ENCODE peak calls at places on chromosomes 4 and X, in seven cellular contexts. A is SK-N-SH, U is GM20000, Q is nephron progenitor cell, R is activated B cell treated with CpG ODN at 0.5 μM for 24 hours, K is mesothelial cell of epicardium, G is OCI-LY7. L is an unnamed sample.

GRCh38 chrX:19688426-19688825 is 173.1 kb upstream of the MAP3K15 start:
- DNase-seq in A (no peak), U (no peak), Q (no peak), R (no peak), K (no peak), G (no peak), L (no peak)

GRCh38 chr4:76689079-76689817 is 208.7 kb downstream of the SOWAHB start:
- DNase-seq in A (peak), U (peak), Q (peak), R (peak), K (peak), G (no peak), L (peak)

GRCh38 chr4:168360271-168360670 is 41.7 kb upstream of the DDX60 start:
- DNase-seq in A (no peak), U (no peak), Q (no peak), R (no peak), K (no peak), G (no peak), L (no peak)

GRCh38 chrX:47366051-47366722 is 4.2 kb upstream of the ZNF157 start:
- DNase-seq in A (peak), U (peak), Q (peak), R (peak), K (peak), G (peak), L (peak)

GRCh38 chr4:158018090-158018808 is 154.6 kb downstream of the GASK1B start:
- DNase-seq in A (no peak), U (no peak), Q (no peak), R (no peak), K (no peak), G (no peak), L (no peak)

GRCh38 chr4:106208481-106209460 is 107.2 kb downstream of the TBCK start:
- DNase-seq in A (no peak), U (no peak), Q (no peak), R (no peak), K (no peak), G (no peak), L (no peak)

GRCh38 chrX:106302304-106302703 is 134.2 kb downstream of the PWWP3B start:
- DNase-seq in A (no peak), U (no peak), Q (no peak), R (no peak), K (no peak), G (no peak), L (no peak)

GRCh38 chr4:81455895-81456294 is 15.8 kb downstream of the RASGEF1B start:
- DNase-seq in A (no peak), U (no peak), Q (no peak), R (no peak), K (no peak), G (no peak), L (no peak)

GRCh38 chr4:5399790-5400421 is 308.5 kb downstream of the EVC2 start:
- DNase-seq in A (peak), U (peak), Q (peak), R (no peak), K (no peak), G (peak), L (peak)

GRCh38 chrX:1427756-1428155 is 25.0 kb downstream of the ASMTL start:
- DNase-seq in A (no peak), U (no peak), Q (no peak), R (no peak), K (no peak), G (no peak), L (no peak)

GRCh38 chr4:182628000-182628399 is 289.2 kb downstream of the DCTD start:
- DNase-seq in A (no peak), U (no peak), Q (no peak), R (no peak), K (no peak), G (no peak), L (no peak)

GRCh38 chr4:107366900-107367299 is 330.8 kb upstream of the DKK2 start:
- DNase-seq in A (no peak), U (no peak), Q (no peak), R (no peak), K (no peak), G (no peak), L (no peak)

GRCh38 chr4:152277333-152277732 is 258.6 kb downstream of the FBXW7 start:
- DNase-seq in A (no peak), U (no peak), Q (no peak), R (no peak), K (no peak), G (no peak), L (no peak)

GRCh38 chr4:78667764-78668163 is 108.4 kb upstream of the BMP2K start:
- DNase-seq in A (no peak), U (peak), Q (no peak), R (no peak), K (no peak), G (peak), L (no peak)

GRCh38 chr4:56307423-56307822 is 79.9 kb downstream of the AASDH start:
- DNase-seq in A (no peak), U (no peak), Q (no peak), R (no peak), K (no peak), G (no peak), L (no peak)

GRCh38 chr4:188960411-188961093 is 821.3 kb downstream of the TRIML1 start:
- DNase-seq in A (no peak), U (no peak), Q (no peak), R (no peak), K (no peak), G (no peak), L (no peak)

GRCh38 chr4:151673913-151674520 is 86.8 kb downstream of the GATB start:
- DNase-seq in A (peak), U (no peak), Q (no peak), R (no peak), K (no peak), G (no peak), L (no peak)

GRCh38 chr4:184389978-184390518 is 84.3 kb downstream of the IRF2 start:
- DNase-seq in A (no peak), U (no peak), Q (no peak), R (no peak), K (no peak), G (no peak), L (no peak)

GRCh38 chr4:25234390-25235367 is 846 bp downstream of the PI4K2B start:
- DNase-seq in A (peak), U (peak), Q (peak), R (no peak), K (peak), G (peak), L (peak)

GRCh38 chrX:63718010-63718694 is 66.9 kb downstream of the ARHGEF9 start:
- DNase-seq in A (no peak), U (peak), Q (no peak), R (no peak), K (no peak), G (no peak), L (no peak)

GRCh38 chr4:91631335-91631734 is 672.4 kb upstream of the GRID2 start:
- DNase-seq in A (no peak), U (no peak), Q (no peak), R (no peak), K (no peak), G (no peak), L (no peak)

GRCh38 chr4:165461176-165461835 is 82.5 kb downstream of the CPE start:
- DNase-seq in A (no peak), U (no peak), Q (no peak), R (no peak), K (no peak), G (no peak), L (no peak)

GRCh38 chr4:173448103-173448502 is 49.2 kb upstream of the SCRG1 start:
- DNase-seq in A (peak), U (no peak), Q (no peak), R (no peak), K (no peak), G (no peak), L (peak)

GRCh38 chr4:102585329-102585728 is 84.2 kb downstream of the NFKB1 start:
- DNase-seq in A (no peak), U (no peak), Q (no peak), R (no peak), K (no peak), G (no peak), L (no peak)

GRCh38 chrX:2500091-2500680 is 590 bp downstream of the DHRSX start:
- DNase-seq in A (peak), U (peak), Q (peak), R (peak), K (no peak), G (peak), L (peak)
- TF ChIP-seq CTCF in A (no peak), U (peak), Q (no peak), R (no peak), K (no peak), G (peak), L (no peak)

DNA sequence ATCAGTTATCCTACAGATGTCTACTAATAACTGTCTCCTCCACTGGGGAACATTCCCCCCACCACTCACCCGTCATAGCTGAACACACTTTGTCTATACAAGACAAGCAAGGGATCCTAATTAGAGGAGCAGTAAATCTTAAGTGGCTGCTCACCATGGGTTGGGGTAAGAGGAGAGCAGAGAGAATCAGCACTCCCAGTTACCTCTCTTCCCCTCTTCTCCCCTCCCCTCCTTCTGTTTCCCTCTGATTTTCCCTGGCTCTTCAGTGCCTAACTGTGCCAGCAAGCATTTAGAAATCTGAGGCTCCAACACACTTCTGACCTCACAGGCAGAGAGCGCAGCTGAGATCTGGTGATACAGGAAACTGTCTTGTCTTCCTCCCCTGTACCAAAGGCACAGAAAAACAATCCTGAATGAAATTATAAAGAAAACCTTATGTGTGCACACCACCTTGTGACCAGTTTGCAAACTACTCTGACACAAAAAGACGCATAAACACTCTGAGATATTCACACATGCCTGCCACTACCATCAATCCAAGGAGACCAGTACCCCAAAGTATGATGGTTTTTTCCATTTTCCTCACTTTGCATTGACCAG is 82.5 kb upstream of the SMIM10 start:
- DNase-seq in A (peak), U (peak), Q (no peak), R (no peak), K (no peak), G (peak), L (peak)
- TF ChIP-seq CTCF in A (peak), U (no peak), Q (no peak), R (no peak), K (no peak), G (peak), L (peak)

GRCh38 chr4:74189331-74190043 is 31.6 kb downstream of the MTHFD2L start:
- DNase-seq in A (peak), U (peak), Q (peak), R (no peak), K (no peak), G (peak), L (peak)
- TF ChIP-seq CTCF in A (peak), U (no peak), Q (peak), R (no peak), K (peak), G (peak), L (peak)

DNA sequence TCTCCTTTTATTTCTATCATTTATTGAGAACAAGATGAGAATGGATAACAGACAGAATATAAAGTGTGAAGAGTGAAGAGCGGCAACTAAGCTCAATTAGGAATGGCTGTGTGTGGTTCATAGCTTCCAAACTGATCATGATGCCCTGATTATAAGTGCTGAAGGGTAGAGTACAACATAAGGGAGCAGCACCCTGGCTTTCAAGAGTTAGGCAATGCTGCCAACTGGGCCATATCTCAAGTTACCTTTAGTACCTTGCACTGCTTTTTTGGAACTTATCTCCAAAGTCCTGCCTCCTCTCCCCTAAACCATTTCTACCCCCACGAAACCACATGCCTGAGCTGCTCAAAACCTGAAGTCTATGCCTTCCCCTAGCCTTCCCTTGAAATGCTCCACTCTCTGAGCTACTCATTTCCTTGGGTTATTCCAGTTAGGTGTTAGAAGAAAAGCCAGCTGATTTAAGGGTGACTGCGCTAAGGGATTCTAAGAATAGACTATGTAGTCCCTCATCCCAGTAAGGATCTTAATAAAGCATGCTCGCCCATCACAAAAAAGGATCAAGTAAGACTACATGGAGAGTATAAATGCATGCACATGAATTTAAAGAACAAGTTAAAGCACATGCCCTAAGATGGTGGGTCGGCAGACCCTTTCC is 29.6 kb downstream of the MED14 start:
- DNase-seq in A (no peak), U (no peak), Q (no peak), R (no peak), K (no peak), G (no peak), L (no peak)
- TF ChIP-seq CTCF in A (no peak), U (no peak), Q (no peak), R (no peak), K (no peak), G (no peak), L (no peak)

DNA sequence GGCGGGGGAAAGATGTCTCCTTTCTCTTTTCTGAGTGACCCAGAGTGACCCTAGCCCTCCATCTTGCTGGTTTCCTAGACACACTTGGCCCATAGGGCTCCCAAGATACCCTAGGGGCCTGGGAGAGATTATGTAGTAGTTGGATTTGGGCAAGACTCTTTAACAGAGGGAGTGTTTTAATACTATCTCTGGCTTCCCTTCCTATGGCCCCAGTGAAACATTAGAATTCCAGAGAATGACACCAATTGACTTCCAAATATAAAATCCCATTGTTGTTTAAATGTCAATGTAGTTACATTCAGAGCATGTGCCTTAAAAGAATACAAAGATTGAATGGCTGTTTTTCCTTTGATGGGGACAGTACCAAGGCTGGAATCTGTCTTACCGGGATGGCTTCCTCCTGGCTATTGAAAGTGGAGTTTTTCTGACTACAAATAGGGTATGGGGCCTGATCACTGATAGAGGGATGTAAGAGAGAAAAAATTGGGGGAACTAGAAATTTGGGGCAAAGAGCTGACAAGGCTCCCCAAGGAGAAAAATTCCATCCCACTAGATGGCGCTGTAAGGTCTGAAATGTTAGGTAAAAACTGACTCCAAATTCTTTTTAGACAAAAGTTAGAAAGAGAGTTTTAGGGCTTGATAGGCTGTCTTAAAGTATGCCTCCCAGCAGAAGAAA is 10.7 kb downstream of the TENT5D start:
- DNase-seq in A (peak), U (peak), Q (no peak), R (no peak), K (no peak), G (peak), L (peak)
- TF ChIP-seq CTCF in A (peak), U (no peak), Q (no peak), R (no peak), K (peak), G (peak), L (peak)

GRCh38 chr4:7194251-7195137 is 2.2 kb downstream of the SORCS2 start:
- DNase-seq in A (peak), U (no peak), Q (peak), R (no peak), K (no peak), G (peak), L (peak)
- TF ChIP-seq CTCF in A (peak), U (no peak), Q (peak), R (no peak), K (no peak), G (peak), L (peak)

DNA sequence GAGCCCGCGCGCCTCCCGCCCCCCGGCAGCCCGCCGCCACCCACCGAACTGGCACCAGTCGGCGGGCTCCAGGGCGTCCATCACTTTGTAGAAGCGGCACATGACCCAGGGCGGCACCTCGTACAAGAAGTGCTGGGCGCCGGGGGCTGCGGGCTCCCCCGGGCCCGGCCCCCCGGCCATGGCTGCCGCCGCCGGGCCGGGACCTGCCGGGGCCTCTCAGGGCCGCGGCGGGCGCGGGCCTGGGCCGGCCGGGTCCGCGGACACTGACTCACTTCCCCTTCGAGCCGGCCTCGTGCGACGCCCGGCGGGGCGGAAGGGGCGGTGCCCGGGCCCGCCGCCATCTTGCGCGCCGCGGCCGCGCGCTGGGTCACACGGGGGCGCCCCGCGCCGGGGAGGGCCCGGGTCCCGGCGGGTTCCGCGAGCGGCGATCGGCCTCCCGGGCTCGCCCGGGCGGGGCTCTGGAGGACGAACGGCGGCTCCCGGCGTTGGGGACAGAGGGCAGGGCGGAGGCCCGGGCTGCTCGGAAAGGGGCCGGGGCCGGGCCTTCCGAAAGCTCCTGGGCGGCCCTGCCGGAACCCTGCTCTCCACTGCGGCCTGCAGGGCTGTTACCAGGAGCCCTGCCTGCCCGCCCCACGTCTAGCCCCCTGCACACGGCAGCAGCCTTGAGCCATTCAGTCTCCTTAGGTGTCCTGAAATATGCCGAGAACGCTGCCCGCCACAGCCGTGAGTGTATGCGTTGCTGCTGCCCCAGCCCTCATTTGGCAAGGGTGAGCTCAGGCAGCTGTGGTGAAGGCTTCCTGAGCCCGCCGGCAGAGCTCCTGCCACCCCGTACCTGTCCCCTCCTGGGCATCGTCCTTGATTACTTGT is at the start of gene IRAK1:
- DNase-seq in A (peak), U (peak), Q (peak), R (peak), K (no peak), G (peak), L (peak)
- TF ChIP-seq CTCF in A (no peak), U (no peak), Q (no peak), R (no peak), K (no peak), G (no peak), L (no peak)

DNA sequence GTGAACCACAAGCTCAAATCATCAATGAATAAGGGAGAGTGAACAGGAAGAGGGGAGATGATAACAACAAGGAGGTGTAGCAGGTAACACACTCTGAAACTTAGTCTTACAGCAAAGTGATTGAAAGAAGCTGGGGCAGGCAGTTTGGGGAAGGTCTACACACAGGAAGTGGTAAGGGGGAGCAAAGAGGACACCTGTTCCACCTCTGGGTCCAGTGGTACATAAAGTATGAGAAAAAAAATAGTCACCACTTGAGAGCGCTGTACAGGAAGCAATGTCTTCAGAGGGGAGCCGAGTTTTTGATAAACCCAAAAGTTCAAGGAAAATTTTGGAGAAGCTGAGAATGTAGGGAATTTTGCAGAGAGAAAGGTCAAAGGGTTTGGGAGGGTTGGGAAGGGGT is 141.8 kb downstream of the RBMX2 start:
- DNase-seq in A (no peak), U (no peak), Q (no peak), R (no peak), K (no peak), G (no peak), L (no peak)
- TF ChIP-seq CTCF in A (no peak), U (no peak), Q (no peak), R (no peak), K (no peak), G (no peak), L (no peak)

DNA sequence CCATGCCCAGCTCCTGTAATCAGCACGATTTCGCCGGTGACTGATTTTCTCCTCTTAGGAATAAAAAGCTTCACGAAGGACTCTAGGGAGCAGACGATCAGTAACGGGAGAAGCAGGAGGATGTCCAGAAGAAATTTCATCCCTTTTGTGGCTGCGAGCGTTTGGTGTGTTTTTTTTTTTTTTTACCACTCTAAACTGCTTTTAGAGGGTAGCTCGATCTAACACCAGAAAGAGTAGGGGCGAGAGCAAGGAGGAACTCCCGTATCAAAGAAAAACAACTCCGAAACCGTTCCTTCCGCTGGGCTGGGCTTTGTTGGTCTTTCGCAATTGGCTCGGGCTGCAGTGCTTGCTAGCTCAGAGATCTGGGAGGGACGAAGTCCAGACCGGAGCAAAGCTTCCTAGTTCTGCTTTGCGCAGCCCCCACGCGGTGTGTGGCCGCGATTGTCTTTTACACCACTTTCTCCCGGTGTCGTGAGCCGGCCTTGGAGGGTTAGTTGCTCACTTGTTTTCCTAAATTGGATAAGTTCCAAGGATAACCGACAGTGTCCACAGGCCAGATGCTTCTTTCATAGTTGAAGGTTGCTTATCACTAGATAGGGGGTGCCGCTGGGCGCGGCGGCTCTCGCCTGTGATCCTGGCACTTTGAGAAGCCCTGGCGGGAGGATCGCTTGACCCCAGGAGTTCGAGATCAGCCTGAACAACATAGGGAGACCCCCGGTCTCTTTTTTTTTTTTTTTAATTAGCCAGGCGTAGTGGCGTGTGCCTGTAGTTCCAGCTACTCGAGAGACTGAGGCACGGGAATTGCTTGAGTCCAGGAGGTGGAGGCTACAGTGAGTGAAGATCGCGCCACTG is at the start of gene HSD17B11:
- DNase-seq in A (peak), U (peak), Q (peak), R (peak), K (peak), G (peak), L (peak)
- TF ChIP-seq CTCF in A (peak), U (no peak), Q (no peak), R (no peak), K (no peak), G (peak), L (peak)

L was measured in BE2C.